ENCODE peak calls at places on chromosomes 1 and 21, in four cellular contexts. K, D, T and A are unnamed samples.

GRCh38 chr1:38929476-38929875 is 12.2 kb downstream of the RHBDL2 start:
- DNase-seq in K (no peak), D (no peak), T (no peak), A (no peak)

GRCh38 chr1:3312894-3313578 is 141.4 kb upstream of the ARHGEF16 start:
- DNase-seq in K (peak), D (peak), T (peak), A (no peak)

GRCh38 chr21:32096411-32096810 is 182.4 kb downstream of the MIS18A start:
- DNase-seq in K (peak), D (peak), T (peak), A (no peak)

GRCh38 chr1:156124557-156125483 is 10.3 kb downstream of the LMNA start:
- DNase-seq in K (no peak), D (no peak), T (no peak), A (peak)

GRCh38 chr1:215719569-215719968 is 152.5 kb downstream of the KCTD3 start:
- DNase-seq in K (no peak), D (no peak), T (no peak), A (no peak)

GRCh38 chr1:112575154-112575804 is 43.7 kb downstream of the ST7L start:
- DNase-seq in K (peak), D (no peak), T (no peak), A (no peak)

GRCh38 chr1:199551967-199552565 is 475.4 kb upstream of the NR5A2 start:
- DNase-seq in K (peak), D (peak), T (no peak), A (no peak)

GRCh38 chr1:66931548-66932124 is 6.8 kb downstream of the MIER1 start:
- DNase-seq in K (no peak), D (no peak), T (no peak), A (no peak)

GRCh38 chr1:241228339-241228738 is 128.7 kb downstream of the RGS7 start:
- DNase-seq in K (no peak), D (no peak), T (no peak), A (no peak)

GRCh38 chr1:241105118-241105517 is 251.9 kb downstream of the RGS7 start:
- DNase-seq in K (no peak), D (no peak), T (no peak), A (no peak)

GRCh38 chr21:38661296-38662223 is 144.2 kb upstream of the ETS2 start:
- DNase-seq in K (no peak), D (no peak), T (no peak), A (no peak)

GRCh38 chr1:153849487-153850185 is 73.1 kb downstream of the GATAD2B start:
- DNase-seq in K (no peak), D (no peak), T (no peak), A (peak)

GRCh38 chr1:39104158-39105060 is 78.3 kb downstream of the NDUFS5 start:
- DNase-seq in K (no peak), D (no peak), T (no peak), A (no peak)

GRCh38 chr1:31182352-31182751 is 57.3 kb downstream of the NKAIN1 start:
- DNase-seq in K (peak), D (peak), T (no peak), A (no peak)

GRCh38 chr1:181855380-181855779 is 206.1 kb downstream of the ZNF648 start:
- DNase-seq in K (no peak), D (peak), T (no peak), A (no peak)

GRCh38 chr1:117795190-117795589 is 134.2 kb downstream of the GDAP2 start:
- DNase-seq in K (no peak), D (no peak), T (no peak), A (no peak)

GRCh38 chr1:107593436-107594209 is 371.4 kb downstream of the VAV3 start:
- DNase-seq in K (no peak), D (no peak), T (no peak), A (no peak)

GRCh38 chr1:68379085-68379478 is 70.7 kb downstream of the RPE65 start:
- DNase-seq in K (no peak), D (no peak), T (no peak), A (no peak)

GRCh38 chr1:46673749-46674182 is 2.1 kb downstream of the TEX38 start:
- DNase-seq in K (peak), D (no peak), T (no peak), A (no peak)

DNA sequence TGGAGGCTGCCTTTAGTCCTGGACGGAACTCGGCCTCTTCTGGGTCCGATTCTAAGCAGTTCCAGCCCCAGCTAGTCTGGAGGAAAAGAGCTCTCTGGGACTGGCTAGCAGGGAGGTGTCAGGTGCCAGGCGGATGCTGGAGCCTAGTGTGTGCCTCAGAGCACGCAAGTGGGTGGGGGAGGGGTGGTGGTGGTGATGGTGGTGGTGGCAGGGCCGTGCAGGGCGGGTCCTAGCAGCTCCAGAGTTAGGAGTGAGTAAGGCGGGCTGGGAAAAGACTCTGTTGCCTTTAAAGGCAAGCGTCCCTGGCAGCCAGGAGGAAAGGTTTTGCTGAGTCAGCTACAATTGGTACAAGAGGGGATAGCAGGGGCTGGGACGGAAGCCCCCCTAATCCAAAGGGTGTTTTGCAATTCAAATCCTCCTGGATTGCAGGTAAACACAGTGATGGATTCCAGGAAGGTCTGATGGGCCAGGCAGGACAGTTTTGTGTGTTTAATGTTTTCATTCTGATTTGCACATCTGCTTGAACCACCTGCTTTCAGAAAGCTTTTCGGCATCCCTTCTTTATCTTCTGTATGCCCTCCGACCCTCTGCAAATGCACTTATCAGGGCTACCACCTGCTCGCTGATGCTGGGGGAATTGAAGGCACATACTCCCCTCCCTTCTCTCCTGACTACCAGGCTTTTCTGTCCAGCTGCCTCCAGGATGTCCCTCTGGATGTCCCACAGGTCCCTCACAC is 4.1 kb upstream of the SLC2A1 start:
- DNase-seq in K (peak), D (peak), T (peak), A (no peak)
- TF ChIP-seq CBX5 in K (no peak), D (no peak), T (no peak), A (no peak)

GRCh38 chr1:24892188-24893153 is 37.6 kb downstream of the RUNX3 start:
- DNase-seq in K (no peak), D (no peak), T (no peak), A (no peak)

GRCh38 chr1:24886241-24886640 is 43.8 kb downstream of the RUNX3 start:
- DNase-seq in K (peak), D (no peak), T (no peak), A (no peak)

GRCh38 chr1:24890861-24891260 is 39.2 kb downstream of the RUNX3 start:
- DNase-seq in K (no peak), D (no peak), T (no peak), A (no peak)

GRCh38 chr1:24888061-24888970 is 41.8 kb downstream of the RUNX3 start:
- DNase-seq in K (peak), D (no peak), T (no peak), A (no peak)

DNA sequence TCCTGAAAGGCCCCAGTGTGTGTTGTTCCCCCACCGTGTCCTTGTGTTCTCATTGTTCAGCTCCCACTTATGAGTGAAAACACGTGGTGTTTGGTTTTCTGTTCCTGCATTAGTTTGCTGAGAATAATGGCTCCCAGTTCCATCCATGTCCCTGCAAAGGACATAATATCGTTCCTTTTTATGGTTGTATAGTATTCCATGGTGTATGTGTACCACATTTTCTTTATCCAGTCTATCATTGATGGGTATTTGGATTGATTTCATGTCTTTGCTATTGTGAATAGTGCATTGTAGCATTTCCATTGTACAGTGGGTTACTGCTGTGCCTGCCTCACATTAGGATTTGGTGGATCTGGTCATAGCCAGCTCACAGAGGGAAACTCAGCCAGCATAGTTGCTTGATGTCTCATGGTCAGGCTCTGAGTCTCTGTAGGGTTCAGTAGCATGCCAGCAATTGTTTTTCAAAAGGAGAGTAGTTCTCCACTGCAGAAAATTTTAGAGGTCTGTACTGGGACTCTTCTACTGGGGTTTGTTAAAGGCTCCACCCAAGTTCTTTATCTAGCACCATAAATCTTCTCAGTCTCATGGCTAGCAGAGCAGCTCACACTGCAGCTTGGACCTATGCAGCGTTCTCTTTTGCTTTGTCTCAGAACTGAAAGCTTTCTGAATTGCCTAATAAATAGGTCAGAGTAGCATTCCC is 41.0 kb downstream of the RUNX3 start:
- DNase-seq in K (no peak), D (no peak), T (no peak), A (no peak)
- TF ChIP-seq CBX5 in K (no peak), D (no peak), T (no peak), A (no peak)

DNA sequence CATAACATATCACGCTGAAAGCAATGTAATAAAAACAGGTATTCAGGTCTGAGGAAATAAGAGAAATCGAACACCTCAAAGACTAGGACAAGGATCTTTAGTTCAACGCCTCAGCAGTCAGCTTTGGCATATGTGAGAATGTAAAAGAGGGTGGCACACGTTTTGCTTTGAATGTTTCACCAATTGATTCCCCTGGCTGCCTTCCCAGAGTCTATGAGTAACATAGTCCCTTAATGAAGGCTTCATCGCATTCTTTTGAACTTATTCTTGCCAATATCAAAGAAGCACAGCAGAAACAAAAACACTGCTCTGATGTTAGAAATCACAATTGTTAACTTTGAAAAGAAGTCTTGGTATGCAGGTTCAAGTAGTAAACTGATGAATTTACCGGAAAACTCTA is 764.8 kb downstream of the ADGRL2 start:
- DNase-seq in K (no peak), D (no peak), T (no peak), A (no peak)
- TF ChIP-seq CBX5 in K (no peak), D (no peak), T (no peak), A (no peak)

DNA sequence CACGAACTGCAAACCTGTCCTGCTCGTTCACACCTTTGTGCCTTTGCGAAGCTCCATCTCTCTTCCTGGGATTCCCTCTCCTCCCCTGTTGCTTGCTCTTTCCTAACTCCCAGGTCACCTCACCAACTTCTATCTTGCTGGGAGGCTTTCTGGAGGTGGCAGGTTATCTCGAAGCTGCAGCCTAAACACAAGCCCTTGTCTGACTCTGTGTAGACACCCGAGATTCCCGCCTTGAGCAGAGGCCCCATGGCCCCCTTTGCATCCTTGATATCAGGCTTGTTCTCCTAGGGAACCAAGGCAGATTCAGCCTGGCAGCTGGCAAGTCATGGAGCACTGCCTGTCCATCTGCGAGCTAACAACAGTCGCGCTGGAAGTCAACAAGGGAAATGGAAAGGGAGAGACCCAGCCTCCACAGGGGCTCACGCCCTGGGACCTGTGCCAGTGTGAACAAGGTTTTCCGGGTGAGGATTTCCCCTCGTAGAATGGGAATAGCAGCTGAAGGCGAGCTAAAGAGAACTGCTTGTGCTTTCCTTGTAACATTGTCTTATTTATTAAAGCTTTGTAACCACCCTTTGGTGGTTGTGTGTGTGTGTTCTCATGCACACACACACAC is 109.5 kb upstream of the JUN start:
- DNase-seq in K (no peak), D (no peak), T (no peak), A (no peak)
- TF ChIP-seq CBX5 in K (no peak), D (no peak), T (no peak), A (no peak)

GRCh38 chr1:24318988-24319863 is at the start of gene GRHL3:
- DNase-seq in K (no peak), D (no peak), T (peak), A (no peak)

GRCh38 chr1:24319962-24320361 is 805 bp downstream of the GRHL3 start:
- DNase-seq in K (no peak), D (no peak), T (no peak), A (no peak)

GRCh38 chr1:24317081-24317480 is 2.1 kb upstream of the GRHL3 start:
- DNase-seq in K (no peak), D (no peak), T (no peak), A (no peak)

GRCh38 chr1:24316659-24317058 is 2.5 kb upstream of the GRHL3 start:
- DNase-seq in K (no peak), D (no peak), T (no peak), A (no peak)

DNA sequence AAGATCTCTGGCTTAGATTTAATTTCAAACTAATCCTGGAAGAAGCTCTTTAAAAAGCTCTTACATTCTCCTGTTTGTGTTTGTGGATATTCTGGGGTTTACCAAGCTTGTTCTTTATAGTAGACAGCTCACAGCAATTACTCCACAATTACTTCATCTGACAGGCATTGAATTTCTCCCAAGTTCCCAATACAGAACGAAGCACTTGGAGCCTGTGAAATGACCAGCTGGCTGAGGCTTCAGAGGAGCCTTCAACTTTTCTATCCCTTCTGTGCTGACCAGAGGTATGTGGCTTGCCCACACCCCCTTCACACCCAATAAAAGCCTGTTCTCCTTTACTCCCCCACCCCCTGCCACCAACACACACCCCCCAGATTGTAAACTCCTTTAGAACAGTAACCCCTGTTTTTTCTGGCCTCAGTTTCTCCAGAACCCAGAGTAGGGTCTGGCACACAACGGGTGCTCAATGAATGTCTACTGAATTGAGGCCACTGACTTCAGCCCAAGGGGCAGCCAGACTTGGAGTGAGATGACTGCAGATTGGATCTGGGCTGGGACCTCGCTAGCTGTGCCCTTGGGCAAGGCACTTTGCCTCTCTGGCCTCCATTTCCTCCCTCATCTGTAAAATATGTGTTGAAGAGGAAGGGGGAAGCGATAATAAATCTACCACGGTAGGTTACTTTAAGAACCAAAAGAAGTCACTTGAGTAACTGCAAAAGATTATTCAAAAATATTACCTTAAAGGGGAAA is 744 bp upstream of the GRHL3 start:
- DNase-seq in K (no peak), D (no peak), T (no peak), A (no peak)
- TF ChIP-seq CBX5 in K (no peak), D (no peak), T (no peak), A (no peak)